ENCODE peak calls at places on chromosomes 13 and 19, in four cellular contexts. C is H1, A is mesendoderm, T is IMR-90. K is an unnamed sample.

GRCh38 chr13:73602295-73602694 is 531.9 kb downstream of the KLF12 start:
- DNase-seq in C (no peak), A (peak), T (peak), K (no peak)

GRCh38 chr13:25945596-25945995 is 106.2 kb downstream of the SHISA2 start:
- DNase-seq in C (no peak), A (no peak), T (no peak), K (no peak)

GRCh38 chr13:57624565-57625435 is 6.7 kb upstream of the PCDH17 start:
- DNase-seq in C (no peak), A (peak), T (peak), K (peak)

GRCh38 chr19:36771275-36772231 is 1.1 kb downstream of the ZNF850 start:
- DNase-seq in C (peak), A (peak), T (peak), K (peak)

GRCh38 chr19:52566588-52566987 is 3.5 kb upstream of the ZNF701 start:
- DNase-seq in C (no peak), A (peak), T (peak), K (no peak)

GRCh38 chr19:46841458-46842083 is 9.1 kb downstream of the AP2S1 start:
- DNase-seq in C (no peak), A (no peak), T (peak), K (no peak)

GRCh38 chr19:15971217-15971616 is 22.4 kb downstream of the OR10H4 start:
- DNase-seq in C (no peak), A (no peak), T (no peak), K (no peak)

GRCh38 chr19:19113040-19113541 is 25.2 kb downstream of the TMEM161A start:
- DNase-seq in C (no peak), A (peak), T (peak), K (peak)

GRCh38 chr13:52353116-52353718 is 52.8 kb downstream of the THSD1 start:
- DNase-seq in C (no peak), A (no peak), T (peak), K (no peak)

GRCh38 chr13:30667014-30667413 is 49.3 kb downstream of the USPL1 start:
- DNase-seq in C (no peak), A (no peak), T (no peak), K (no peak)

GRCh38 chr13:33285420-33286124 is at the start of gene STARD13:
- DNase-seq in C (peak), A (peak), T (peak), K (peak)

GRCh38 chr19:12881172-12881808 is at the start of gene DNASE2:
- DNase-seq in C (peak), A (peak), T (peak), K (peak)

GRCh38 chr19:55066107-55066709 is 3.3 kb upstream of the RDH13 start:
- DNase-seq in C (no peak), A (peak), T (no peak), K (no peak)

GRCh38 chr19:48419158-48419920 is 25.9 kb downstream of the GRIN2D start:
- DNase-seq in C (peak), A (peak), T (peak), K (peak)

GRCh38 chr13:46489586-46490023 is 63.4 kb upstream of the LRCH1 start:
- DNase-seq in C (no peak), A (no peak), T (peak), K (no peak)

GRCh38 chr19:13996928-13997636 is 9.0 kb downstream of the RFX1 start:
- DNase-seq in C (no peak), A (no peak), T (no peak), K (no peak)

GRCh38 chr13:97191143-97191542 is 31.0 kb upstream of the MBNL2 start:
- DNase-seq in C (no peak), A (no peak), T (no peak), K (no peak)

GRCh38 chr13:43272866-43273265 is 249.5 kb downstream of the DNAJC15 start:
- DNase-seq in C (no peak), A (peak), T (no peak), K (no peak)

GRCh38 chr19:49655570-49656455 is 9.8 kb downstream of the IRF3 start:
- DNase-seq in C (no peak), A (no peak), T (no peak), K (no peak)

GRCh38 chr19:47231215-47232054 is 436 bp upstream of the BBC3 start:
- DNase-seq in C (no peak), A (peak), T (peak), K (peak)

GRCh38 chr13:77521595-77522367 is 13.7 kb upstream of the SCEL start:
- DNase-seq in C (peak), A (peak), T (no peak), K (peak)

GRCh38 chr19:10145031-10145430 is 25.3 kb upstream of the EIF3G start:
- DNase-seq in C (no peak), A (no peak), T (no peak), K (no peak)

GRCh38 chr19:38898788-38899446 is 501 bp downstream of the SIRT2 start:
- DNase-seq in C (no peak), A (peak), T (peak), K (no peak)

DNA sequence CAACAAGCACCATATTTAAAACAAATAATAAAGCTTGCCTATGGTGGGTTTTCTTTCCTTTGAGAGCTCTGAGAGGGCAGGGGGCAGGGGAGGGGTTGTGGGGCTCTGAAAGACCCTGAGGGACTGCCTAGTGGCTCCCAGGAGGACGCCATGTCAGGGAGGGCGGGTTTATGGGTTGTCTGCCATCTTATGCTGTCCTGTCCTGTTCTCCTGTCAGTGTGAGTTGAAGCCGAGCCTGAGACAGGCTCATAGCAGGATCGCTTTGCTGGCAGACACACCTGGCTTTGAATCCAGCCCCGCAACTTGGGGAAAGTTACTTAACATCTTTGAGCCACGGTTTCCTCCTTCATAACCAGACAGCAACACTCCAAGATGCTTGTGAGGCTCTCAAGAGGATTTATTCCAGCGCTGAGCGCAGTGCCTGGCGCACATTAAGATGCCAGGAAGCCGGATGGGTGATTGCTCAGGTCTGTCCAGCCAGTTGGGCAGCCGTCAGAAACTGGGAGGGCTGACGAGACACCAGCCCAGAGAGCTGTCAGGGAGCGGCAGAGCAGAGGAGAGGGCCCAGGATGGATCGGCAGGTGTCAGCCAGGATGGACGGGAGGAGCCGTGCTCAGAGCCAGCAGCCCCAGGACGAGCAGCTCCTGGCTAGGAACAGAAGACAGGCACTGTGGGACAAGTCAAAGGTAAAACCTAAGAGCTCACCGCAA is 36.8 kb upstream of the C1QTNF9 start:
- DNase-seq in C (no peak), A (no peak), T (no peak), K (no peak)
- H3K18ac ChIP-seq in C (no peak), A (no peak), T (peak), K (no peak)

GRCh38 chr13:39888865-39889810 is 233.7 kb downstream of the COG6 start:
- DNase-seq in C (no peak), A (peak), T (no peak), K (no peak)
- H3K9ac ChIP-seq in C (no peak), A (no peak), T (no peak), K (no peak)

DNA sequence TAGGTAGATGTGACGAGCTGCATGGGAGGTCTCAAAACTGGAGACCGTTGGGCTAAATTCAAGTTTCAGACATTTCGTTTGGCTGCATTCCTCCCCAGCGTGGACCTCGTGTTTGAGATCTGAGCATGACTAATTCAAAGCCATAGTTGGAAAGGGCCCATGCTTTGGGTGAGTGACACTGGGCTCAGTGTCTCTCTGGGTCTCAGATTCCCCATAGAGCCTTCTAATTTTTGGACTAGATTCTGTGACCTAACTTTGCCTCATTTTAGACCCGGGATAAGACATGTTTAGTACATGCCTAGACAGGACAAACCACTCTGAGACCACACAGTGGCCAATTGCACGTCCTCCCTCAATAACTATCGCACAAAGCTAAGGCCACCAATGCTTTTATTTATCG is 16.6 kb downstream of the CKM start:
- DNase-seq in C (no peak), A (no peak), T (no peak), K (no peak)
- H3K56ac ChIP-seq in C (no peak), A (no peak), T (no peak), K (no peak)

DNA sequence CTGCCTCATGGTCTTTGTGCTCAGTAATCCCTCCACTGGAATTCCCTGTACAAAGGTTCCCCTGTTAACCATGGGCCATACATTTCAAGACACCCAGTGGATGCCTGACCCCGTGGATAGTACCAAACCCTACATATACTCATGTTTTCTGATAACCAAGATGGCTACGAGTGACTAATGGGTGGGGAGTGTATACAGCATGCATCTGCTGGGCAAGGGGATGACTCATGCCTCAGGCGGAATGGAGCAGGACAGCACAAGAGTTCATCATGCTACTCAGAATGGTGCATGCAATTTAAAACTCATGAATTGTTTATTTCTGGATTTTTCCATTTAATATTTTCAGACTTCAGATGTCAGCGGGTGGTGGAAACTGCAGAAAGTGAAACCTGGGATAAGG is 13.3 kb upstream of the FGF9 start:
- DNase-seq in C (no peak), A (no peak), T (peak), K (no peak)
- H3K18ac ChIP-seq in C (no peak), A (no peak), T (peak), K (no peak)

GRCh38 chr13:34750078-34750703 is 191.9 kb upstream of the NBEA start:
- DNase-seq in C (no peak), A (peak), T (no peak), K (peak)
- H3K9ac ChIP-seq in C (no peak), A (peak), T (no peak), K (no peak)

GRCh38 chr13:100485265-100485664 is 103.3 kb downstream of the GGACT start:
- DNase-seq in C (no peak), A (no peak), T (no peak), K (no peak)
- H3K56ac ChIP-seq in C (no peak), A (no peak), T (no peak), K (no peak)

GRCh38 chr13:49315036-49315565 is 67.4 kb downstream of the CDADC1 start:
- DNase-seq in C (no peak), A (no peak), T (peak), K (no peak)
- H3K18ac ChIP-seq in C (no peak), A (no peak), T (peak), K (no peak)

GRCh38 chr19:1206733-1207301 is 1.2 kb downstream of the STK11 start:
- DNase-seq in C (no peak), A (no peak), T (no peak), K (peak)

GRCh38 chr19:1211494-1212234 is 6.1 kb downstream of the STK11 start:
- DNase-seq in C (no peak), A (peak), T (no peak), K (peak)

GRCh38 chr19:1206063-1206732 is 620 bp downstream of the STK11 start:
- DNase-seq in C (no peak), A (no peak), T (no peak), K (no peak)

GRCh38 chr19:1213391-1214286 is 8.1 kb downstream of the STK11 start:
- DNase-seq in C (no peak), A (no peak), T (peak), K (no peak)

DNA sequence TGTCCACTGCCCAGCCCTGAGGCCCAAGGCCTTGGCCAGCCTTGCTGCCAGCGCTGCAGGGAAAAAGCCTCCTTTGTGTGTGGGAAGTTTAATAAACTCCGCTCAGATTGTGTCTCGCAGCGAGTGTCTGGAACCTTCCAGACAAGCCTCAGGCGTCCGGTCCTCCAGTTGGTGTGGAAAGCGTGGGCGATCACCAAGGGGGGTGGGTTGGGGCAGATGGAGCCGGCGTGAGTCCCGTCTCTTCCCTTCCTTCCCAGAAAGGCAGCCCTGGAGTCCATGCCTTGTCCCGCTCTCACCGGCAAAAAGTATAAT is 4.6 kb downstream of the STK11 start:
- DNase-seq in C (no peak), A (no peak), T (no peak), K (no peak)
- H3K9ac ChIP-seq in C (no peak), A (no peak), T (no peak), K (no peak)